ENCODE peak calls at places on chromosomes 13 and 19, in eight cellular contexts. S is fibroblast of mammary gland, U is AG09319, Q is testis, N is transverse colon, H is cardiac muscle cell, X is coronary artery, L is body of pancreas. R is an unnamed sample.

GRCh38 chr13:97211357-97211756 is 10.8 kb upstream of the MBNL2 start:
- DNase-seq in S (no peak), U (no peak), Q (no peak), N (no peak), H (no peak), X (no peak), L (no peak), R (no peak)

GRCh38 chr19:49132974-49133609 is 13.7 kb downstream of the PPFIA3 start:
- DNase-seq in S (no peak), U (no peak), Q (no peak), N (peak), H (no peak), X (no peak), L (peak), R (peak)

GRCh38 chr19:52991484-52991883 is 22.2 kb upstream of the ERVV-1 start:
- DNase-seq in S (peak), U (peak), Q (no peak), N (no peak), H (peak), X (no peak), L (no peak), R (no peak)

GRCh38 chr19:46515879-46516350 is 20.2 kb upstream of the PNMA8B start:
- DNase-seq in S (peak), U (no peak), Q (no peak), N (no peak), H (peak), X (no peak), L (no peak), R (no peak)

GRCh38 chr19:3482507-3483225 is 575 bp downstream of the SMIM44 start:
- DNase-seq in S (no peak), U (no peak), Q (no peak), N (peak), H (no peak), X (no peak), L (no peak), R (no peak)

GRCh38 chr13:44163108-44163507 is 210.5 kb upstream of the SERP2 start:
- DNase-seq in S (no peak), U (no peak), Q (no peak), N (no peak), H (no peak), X (no peak), L (no peak), R (no peak)

GRCh38 chr19:17305211-17305516 is 508 bp upstream of the MRPL34 start:
- DNase-seq in S (no peak), U (no peak), Q (no peak), N (no peak), H (no peak), X (no peak), L (no peak), R (peak)

GRCh38 chr19:10654610-10655456 is 687 bp downstream of the ILF3 start:
- DNase-seq in S (no peak), U (no peak), Q (peak), N (peak), H (peak), X (peak), L (peak), R (peak)

GRCh38 chr19:35114656-35115537 is 726 bp upstream of the FXYD3 start:
- DNase-seq in S (peak), U (no peak), Q (peak), N (peak), H (peak), X (no peak), L (peak), R (peak)

GRCh38 chr19:13850910-13851753 is 25.8 kb upstream of the NANOS3 start:
- DNase-seq in S (peak), U (peak), Q (no peak), N (peak), H (peak), X (peak), L (peak), R (peak)

GRCh38 chr19:51959791-51960190 is 26.8 kb downstream of the ZNF350 start:
- DNase-seq in S (no peak), U (no peak), Q (no peak), N (no peak), H (no peak), X (no peak), L (no peak), R (no peak)

GRCh38 chr13:99959538-99960230 is 11.9 kb downstream of the ZIC5 start:
- DNase-seq in S (no peak), U (no peak), Q (no peak), N (no peak), H (no peak), X (peak), L (no peak), R (no peak)

GRCh38 chr19:7924651-7925170 is 1.2 kb downstream of the CTXN1 start:
- DNase-seq in S (no peak), U (no peak), Q (no peak), N (no peak), H (no peak), X (no peak), L (no peak), R (peak)

GRCh38 chr19:21210037-21210621 is 68.3 kb downstream of the ZNF431 start:
- DNase-seq in S (no peak), U (no peak), Q (no peak), N (no peak), H (no peak), X (no peak), L (no peak), R (no peak)

GRCh38 chr13:60431108-60431700 is 34.2 kb downstream of the TDRD3 start:
- DNase-seq in S (peak), U (peak), Q (no peak), N (no peak), H (peak), X (no peak), L (no peak), R (no peak)

GRCh38 chr19:49690656-49691242 is at the start of gene CPT1C:
- DNase-seq in S (peak), U (peak), Q (peak), N (peak), H (peak), X (no peak), L (peak), R (peak)

GRCh38 chr13:113811081-113811928 is 52.3 kb downstream of the TMEM255B start:
- DNase-seq in S (no peak), U (no peak), Q (no peak), N (no peak), H (no peak), X (no peak), L (no peak), R (no peak)

GRCh38 chr19:49422407-49423277 is 599 bp downstream of the PTH2 start:
- DNase-seq in S (peak), U (no peak), Q (peak), N (no peak), H (peak), X (no peak), L (peak), R (no peak)

GRCh38 chr19:3350014-3350663 is 16.2 kb upstream of the NFIC start:
- DNase-seq in S (peak), U (no peak), Q (no peak), N (peak), H (peak), X (no peak), L (peak), R (no peak)

GRCh38 chr13:21518617-21519144 is 59.6 kb upstream of the ZDHHC20 start:
- DNase-seq in S (no peak), U (no peak), Q (no peak), N (no peak), H (no peak), X (no peak), L (no peak), R (no peak)

GRCh38 chr19:40337594-40337993 is 10.6 kb downstream of the C19orf47 start:
- DNase-seq in S (no peak), U (no peak), Q (no peak), N (no peak), H (no peak), X (no peak), L (no peak), R (no peak)

GRCh38 chr19:42248270-42249148 is 6.1 kb upstream of the GSK3A start:
- DNase-seq in S (no peak), U (no peak), Q (no peak), N (no peak), H (no peak), X (no peak), L (no peak), R (no peak)

GRCh38 chr19:42246869-42247630 is 4.6 kb upstream of the GSK3A start:
- DNase-seq in S (peak), U (no peak), Q (peak), N (no peak), H (no peak), X (no peak), L (no peak), R (no peak)

GRCh38 chr19:42244452-42245220 is 2.2 kb upstream of the GSK3A start:
- DNase-seq in S (peak), U (peak), Q (peak), N (peak), H (peak), X (peak), L (peak), R (peak)

GRCh38 chr19:42247631-42248199 is 5.3 kb upstream of the GSK3A start:
- DNase-seq in S (no peak), U (no peak), Q (no peak), N (no peak), H (no peak), X (no peak), L (no peak), R (no peak)

DNA sequence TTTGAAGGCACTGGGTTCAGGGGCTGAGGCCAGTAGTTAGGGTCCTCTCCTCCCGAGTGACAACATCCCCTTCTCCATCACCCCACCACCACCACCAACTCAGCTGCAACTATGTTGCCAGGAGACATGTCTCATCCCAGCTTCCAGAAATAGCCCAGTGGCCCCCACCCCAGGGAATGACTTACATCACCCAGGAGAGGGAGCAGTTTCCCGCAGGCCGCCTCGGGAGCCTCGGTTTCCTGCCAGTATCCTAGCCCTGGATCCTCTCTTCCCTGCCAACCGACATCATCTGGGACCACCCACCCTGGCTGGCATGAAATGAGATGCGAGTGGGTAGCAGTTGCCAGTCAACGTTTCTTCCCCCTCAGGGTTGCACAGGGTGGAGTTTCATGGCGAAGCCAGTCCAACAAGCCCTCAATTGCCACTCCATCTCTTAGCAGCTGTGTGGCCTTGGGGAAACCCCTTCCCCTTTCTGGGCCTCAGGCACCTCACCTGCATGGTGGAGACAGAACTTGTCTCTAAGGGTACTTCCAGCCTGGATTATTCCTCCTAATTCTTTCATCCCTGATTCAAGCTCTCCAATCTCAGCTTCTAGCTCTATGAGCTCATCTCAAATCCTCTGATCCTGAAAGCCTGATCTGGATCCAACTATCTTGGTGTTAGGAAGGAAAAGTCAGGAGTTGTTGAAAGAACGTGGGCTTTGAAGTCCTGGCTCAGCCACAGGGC is 3.9 kb upstream of the GSK3A start:
- DNase-seq in S (peak), U (peak), Q (peak), N (peak), H (peak), X (peak), L (peak), R (peak)
- TF ChIP-seq CTCF in S (peak), U (peak), Q (peak), N (peak), H (peak), X (peak), L (peak), R (peak)

DNA sequence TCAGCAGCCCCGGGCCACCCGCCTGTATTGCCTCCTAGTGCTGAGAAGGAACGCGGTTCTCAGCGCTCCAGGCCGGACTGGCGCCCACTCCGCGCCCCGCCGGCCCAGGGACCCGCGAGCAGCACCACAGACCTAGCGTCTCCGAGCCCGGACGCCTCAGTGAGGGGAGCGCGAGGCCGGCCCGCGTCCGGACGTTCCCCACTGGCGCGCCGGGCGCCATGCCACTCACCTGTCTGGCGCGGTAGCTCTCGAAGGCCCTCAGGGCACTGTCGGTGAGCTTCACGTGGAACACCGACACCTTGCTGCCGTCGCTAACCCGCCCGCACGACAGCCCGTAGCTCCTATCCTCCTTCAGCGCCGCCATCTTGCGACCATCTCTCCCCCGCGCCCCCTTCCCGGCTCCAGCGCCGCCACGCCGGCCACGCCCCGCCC is at the start of gene ELL:
- DNase-seq in S (no peak), U (no peak), Q (no peak), N (no peak), H (no peak), X (no peak), L (no peak), R (no peak)
- TF ChIP-seq CTCF in S (no peak), U (no peak), Q (no peak), N (no peak), H (no peak), X (no peak), L (no peak), R (no peak)

DNA sequence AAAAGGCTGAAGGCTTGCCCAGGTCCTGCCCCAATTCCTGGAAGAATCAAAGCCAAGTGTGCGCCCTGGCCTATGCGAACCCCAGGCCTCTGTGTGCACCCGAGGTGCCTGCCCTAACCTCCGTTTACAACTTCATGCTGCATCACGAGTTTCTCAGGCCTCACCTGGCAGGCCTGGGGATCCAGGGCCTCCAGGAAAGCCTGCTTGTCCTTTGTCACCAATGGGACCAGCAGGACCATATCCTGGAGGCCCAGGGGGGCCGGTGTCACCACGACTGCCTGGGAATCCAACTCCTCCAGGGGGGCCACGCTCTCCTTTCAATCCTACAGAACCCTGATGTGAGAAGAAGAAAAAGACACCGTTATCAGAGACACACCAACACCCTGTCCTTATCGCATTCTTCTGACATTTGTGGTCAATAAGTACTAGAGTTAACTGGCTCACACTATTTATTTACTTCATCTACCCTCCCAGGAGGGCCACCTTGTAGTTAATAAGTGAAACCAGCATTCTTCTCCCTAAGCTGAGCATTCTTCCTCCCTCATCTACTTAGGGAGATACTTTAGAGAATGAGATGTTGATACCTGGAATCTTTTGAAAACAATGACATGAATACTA is 120.6 kb downstream of the COL4A1 start:
- DNase-seq in S (no peak), U (no peak), Q (no peak), N (no peak), H (no peak), X (no peak), L (peak), R (no peak)
- TF ChIP-seq CTCF in S (no peak), U (no peak), Q (no peak), N (no peak), H (no peak), X (no peak), L (no peak), R (no peak)

GRCh38 chr19:23285948-23286347 is 35.8 kb upstream of the ZNF724 start:
- DNase-seq in S (no peak), U (no peak), Q (no peak), N (no peak), H (no peak), X (no peak), L (no peak), R (no peak)

GRCh38 chr19:23286477-23286876 is 36.3 kb upstream of the ZNF724 start:
- DNase-seq in S (no peak), U (no peak), Q (no peak), N (no peak), H (no peak), X (no peak), L (no peak), R (no peak)

GRCh38 chr19:23287620-23288019 is 37.4 kb upstream of the ZNF724 start:
- DNase-seq in S (no peak), U (no peak), Q (no peak), N (no peak), H (no peak), X (no peak), L (no peak), R (no peak)

GRCh38 chr19:23281663-23282276 is 31.6 kb upstream of the ZNF724 start:
- DNase-seq in S (no peak), U (no peak), Q (no peak), N (no peak), H (no peak), X (no peak), L (peak), R (no peak)

DNA sequence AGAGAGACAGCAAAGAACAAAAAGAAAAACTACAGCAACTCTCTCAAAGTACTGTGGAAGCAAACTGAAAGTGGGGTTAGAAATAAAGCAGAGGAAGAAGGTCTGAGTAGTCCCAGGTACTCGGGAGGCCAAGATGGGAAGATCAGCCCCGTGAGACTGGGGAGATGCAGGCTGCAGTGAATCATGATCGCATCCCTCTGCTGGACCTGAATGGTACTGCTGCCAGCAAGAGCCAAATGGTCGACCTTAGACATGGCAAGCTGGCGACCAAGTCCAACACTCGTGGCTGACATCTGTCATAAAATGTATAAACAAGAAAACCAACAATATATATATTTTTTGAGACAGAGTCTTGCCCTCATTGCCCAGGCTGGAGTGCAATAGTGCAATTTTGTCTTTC is 33.7 kb upstream of the ZNF724 start:
- DNase-seq in S (peak), U (no peak), Q (peak), N (peak), H (peak), X (no peak), L (peak), R (peak)
- TF ChIP-seq CTCF in S (peak), U (peak), Q (peak), N (peak), H (peak), X (peak), L (peak), R (peak)